ENCODE peak calls at places on chromosomes 1 and 21, in six cellular contexts. O is nephron progenitor cell, J is endothelial cell, I is cardiac fibroblast, X is cardiac muscle cell, U is astrocyte of the spinal cord. B is an unnamed sample.

GRCh38 chr21:26965567-26966359 is 1.1 kb downstream of the ADAMTS5 start:
- DNase-seq in O (peak), J (peak), I (peak), X (peak), U (no peak), B (no peak)

GRCh38 chr1:112735752-112736151 is 20.6 kb upstream of the PPM1J start:
- DNase-seq in O (no peak), J (no peak), I (peak), X (peak), U (peak), B (no peak)

GRCh38 chr21:42424848-42425602 is 21.3 kb downstream of the UBASH3A start:
- DNase-seq in O (no peak), J (no peak), I (no peak), X (no peak), U (no peak), B (no peak)

GRCh38 chr1:22184454-22184853 is 41.6 kb upstream of the WNT4 start:
- DNase-seq in O (no peak), J (no peak), I (no peak), X (no peak), U (no peak), B (no peak)

GRCh38 chr1:2101531-2101930 is 51.3 kb downstream of the PRKCZ start:
- DNase-seq in O (no peak), J (no peak), I (no peak), X (no peak), U (no peak), B (no peak)

GRCh38 chr1:101283443-101283842 is 46.6 kb downstream of the S1PR1 start:
- DNase-seq in O (no peak), J (no peak), I (no peak), X (no peak), U (no peak), B (no peak)

GRCh38 chr1:45097944-45098343 is 85.9 kb downstream of the UROD start:
- DNase-seq in O (no peak), J (no peak), I (no peak), X (no peak), U (no peak), B (no peak)

GRCh38 chr1:226624526-226624925 is 76.0 kb downstream of the STUM start:
- DNase-seq in O (no peak), J (no peak), I (peak), X (peak), U (no peak), B (no peak)

GRCh38 chr1:43235451-43236121 is 34.2 kb upstream of the TMEM125 start:
- DNase-seq in O (no peak), J (no peak), I (no peak), X (no peak), U (no peak), B (no peak)

DNA sequence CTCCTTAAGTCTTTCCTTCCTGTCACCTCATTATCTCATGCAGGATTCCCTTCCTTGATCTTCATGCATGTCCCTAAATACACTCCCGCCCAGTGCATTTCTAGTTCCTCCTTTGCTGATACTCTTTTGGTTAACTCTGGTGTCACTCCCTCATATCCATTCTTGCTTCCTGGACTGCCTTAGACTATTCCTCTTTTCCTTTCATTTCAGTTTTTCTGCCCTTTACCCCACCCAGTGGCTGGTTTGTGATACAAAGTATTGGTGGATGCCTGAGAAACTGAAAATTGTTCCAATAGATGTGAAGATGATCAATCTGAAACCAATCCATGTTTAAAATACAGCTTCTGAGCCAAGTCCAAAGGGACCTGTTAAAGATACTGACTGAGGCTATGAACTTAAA is 553.8 kb upstream of the CAMK1G start:
- DNase-seq in O (no peak), J (no peak), I (peak), X (no peak), U (no peak), B (no peak)
- TF ChIP-seq CTCF in O (no peak), J (no peak), I (no peak), X (no peak), U (peak), B (peak)

DNA sequence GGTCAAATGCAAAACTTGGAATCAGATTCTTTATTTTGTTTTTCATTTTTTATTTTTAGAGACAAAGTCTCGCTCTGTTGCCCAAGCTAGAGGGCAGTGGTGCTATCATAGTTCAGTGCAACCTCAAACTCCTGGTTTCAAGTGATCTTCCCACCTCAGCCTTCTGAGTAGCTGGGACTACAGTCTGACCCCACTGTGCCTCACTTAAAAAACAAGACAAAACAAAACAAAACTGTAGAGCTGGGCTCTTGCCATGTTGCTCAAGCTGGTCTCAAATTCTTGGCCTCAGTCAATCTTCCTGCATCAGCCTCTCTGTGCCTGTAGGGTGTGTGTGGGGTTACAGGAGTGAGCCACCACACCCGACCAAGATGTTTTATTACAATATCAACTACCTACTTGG is 396.0 kb upstream of the USP24 start:
- DNase-seq in O (no peak), J (no peak), I (peak), X (peak), U (peak), B (no peak)
- TF ChIP-seq CTCF in O (no peak), J (no peak), I (peak), X (no peak), U (peak), B (no peak)

GRCh38 chr1:214927791-214928190 is 154.7 kb upstream of the KCNK2 start:
- DNase-seq in O (no peak), J (no peak), I (no peak), X (no peak), U (no peak), B (no peak)
- TF ChIP-seq CTCF in O (no peak), J (no peak), I (no peak), X (no peak), U (no peak), B (no peak)

GRCh38 chr1:29416267-29416666 is 179.9 kb downstream of the PTPRU start:
- DNase-seq in O (no peak), J (no peak), I (no peak), X (peak), U (no peak), B (peak)
- TF ChIP-seq CTCF in O (no peak), J (no peak), I (no peak), X (peak), U (peak), B (no peak)

DNA sequence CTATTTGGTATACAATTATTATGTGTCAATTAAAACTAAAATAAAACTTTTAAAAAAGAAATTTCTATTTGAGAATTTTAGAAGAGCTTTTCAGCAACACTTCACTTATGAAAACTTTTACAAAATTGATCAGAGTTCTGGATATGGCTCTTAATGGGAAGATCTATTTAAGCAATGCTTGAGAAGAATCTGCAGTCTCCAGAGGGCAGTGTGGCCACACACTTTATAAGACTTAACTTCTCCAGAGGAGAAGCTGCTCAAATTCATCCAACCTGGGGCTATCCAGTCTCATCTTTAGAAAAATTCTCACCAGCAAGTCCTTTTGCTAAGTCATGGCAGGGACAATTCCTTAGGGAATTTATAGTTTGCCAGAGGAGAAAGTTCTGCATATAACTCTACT is 25.2 kb upstream of the AGO1 start:
- DNase-seq in O (no peak), J (no peak), I (peak), X (peak), U (peak), B (no peak)
- TF ChIP-seq CTCF in O (no peak), J (no peak), I (peak), X (peak), U (peak), B (no peak)

GRCh38 chr1:36475341-36475740 is 7.4 kb downstream of the CSF3R start:
- DNase-seq in O (no peak), J (no peak), I (no peak), X (no peak), U (no peak), B (no peak)

GRCh38 chr1:36472656-36473055 is 8.5 kb upstream of the MRPS15 start:
- DNase-seq in O (no peak), J (no peak), I (no peak), X (no peak), U (no peak), B (no peak)

GRCh38 chr1:36479505-36480051 is 3.1 kb downstream of the CSF3R start:
- DNase-seq in O (no peak), J (no peak), I (no peak), X (no peak), U (no peak), B (no peak)

GRCh38 chr1:36476945-36477344 is 5.8 kb downstream of the CSF3R start:
- DNase-seq in O (no peak), J (no peak), I (no peak), X (no peak), U (no peak), B (no peak)

DNA sequence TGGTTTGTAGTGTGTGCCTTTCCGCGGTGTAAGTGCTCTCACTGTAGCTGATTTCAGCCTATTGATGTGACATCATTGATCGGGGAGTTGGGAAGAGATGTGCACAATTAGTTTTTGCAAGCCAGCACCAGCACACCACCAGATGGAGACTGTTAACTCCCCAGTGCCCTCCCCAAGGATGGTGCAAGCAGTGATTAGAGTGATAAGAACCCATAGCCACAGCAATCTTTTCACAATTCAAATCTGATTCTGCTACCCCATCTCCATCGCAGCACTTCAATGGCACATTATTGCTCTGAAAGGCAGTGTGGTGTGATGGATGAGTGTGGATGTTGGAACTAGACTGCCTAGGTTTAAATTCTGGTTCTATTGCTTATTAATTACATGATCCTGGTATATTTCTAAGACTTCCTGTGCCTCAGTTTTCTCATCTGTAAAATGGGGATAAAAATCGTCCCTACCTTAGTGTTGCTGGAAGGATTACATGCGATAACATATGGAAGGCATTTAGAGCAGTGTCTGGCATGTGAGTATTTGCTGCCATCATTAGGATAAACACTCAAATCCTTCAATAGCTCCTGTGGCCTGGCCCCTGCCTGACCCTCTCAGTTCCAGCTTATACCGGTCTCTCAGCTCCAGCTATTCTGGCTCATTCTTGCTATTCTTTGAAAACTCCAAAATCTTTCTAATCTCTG is 6.7 kb downstream of the CSF3R start:
- DNase-seq in O (no peak), J (no peak), I (no peak), X (no peak), U (no peak), B (no peak)
- TF ChIP-seq CTCF in O (no peak), J (no peak), I (no peak), X (no peak), U (no peak), B (no peak)

GRCh38 chr1:93681095-93681548 is 515 bp downstream of the BCAR3 start:
- DNase-seq in O (peak), J (peak), I (no peak), X (peak), U (no peak), B (no peak)

GRCh38 chr1:93680121-93681094 is 1.2 kb downstream of the BCAR3 start:
- DNase-seq in O (peak), J (peak), I (peak), X (peak), U (peak), B (peak)

GRCh38 chr1:93683234-93683633 is 1.6 kb upstream of the BCAR3 start:
- DNase-seq in O (no peak), J (no peak), I (no peak), X (no peak), U (no peak), B (no peak)

GRCh38 chr1:93679546-93679945 is 2.1 kb downstream of the BCAR3 start:
- DNase-seq in O (no peak), J (no peak), I (no peak), X (no peak), U (no peak), B (no peak)

DNA sequence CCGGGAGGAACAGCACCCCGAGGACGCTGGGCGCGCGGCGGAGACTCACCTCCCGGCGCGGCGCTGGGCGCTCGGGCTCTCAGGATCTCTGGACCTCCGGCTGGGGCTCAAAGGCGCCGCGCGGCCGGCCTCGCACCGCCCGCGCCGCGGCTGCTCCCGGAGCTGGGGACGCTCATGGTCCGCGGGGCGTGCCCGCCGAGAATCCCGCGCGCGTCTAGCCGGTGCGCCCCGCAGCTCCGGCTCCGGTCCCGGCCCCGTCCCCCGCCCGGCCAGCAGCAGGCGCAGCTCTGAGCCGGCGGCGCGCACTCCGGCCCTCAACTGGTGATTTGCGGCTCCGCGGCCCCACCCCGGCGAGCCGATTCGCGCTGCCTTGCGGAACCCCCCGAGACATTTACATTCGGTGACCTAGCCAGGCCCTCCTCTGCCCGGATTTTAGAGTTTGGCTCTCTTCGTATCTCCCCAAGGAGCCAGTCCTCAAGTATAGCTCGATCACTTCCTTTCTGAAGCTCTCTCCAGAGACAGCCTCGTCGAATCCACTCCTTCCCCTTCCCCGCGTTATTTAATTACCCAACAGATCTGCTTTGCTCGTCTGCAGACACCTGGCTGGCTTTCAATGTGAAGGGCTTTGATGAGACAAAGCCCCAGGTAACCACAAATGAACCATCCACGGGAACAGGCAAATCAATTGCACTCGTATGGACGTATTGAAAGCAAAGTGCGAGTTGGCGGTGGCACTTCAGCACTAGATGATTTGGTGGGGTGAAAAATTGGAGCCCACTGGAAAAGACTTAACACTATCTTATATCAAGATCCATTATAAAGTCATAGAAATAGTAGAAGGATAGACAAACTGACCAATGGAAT is at the start of gene BCAR3:
- DNase-seq in O (peak), J (peak), I (peak), X (peak), U (peak), B (peak)
- TF ChIP-seq CTCF in O (no peak), J (no peak), I (peak), X (peak), U (peak), B (peak)

GRCh38 chr1:169694304-169694703 is 17.1 kb downstream of the SELL start:
- DNase-seq in O (no peak), J (no peak), I (no peak), X (no peak), U (no peak), B (no peak)
- TF ChIP-seq CTCF in O (no peak), J (no peak), I (no peak), X (no peak), U (no peak), B (no peak)

GRCh38 chr1:6052543-6053205 is 7.0 kb downstream of the KCNAB2 start:
- DNase-seq in O (peak), J (peak), I (peak), X (peak), U (peak), B (no peak)
- TF ChIP-seq CTCF in O (peak), J (peak), I (peak), X (peak), U (peak), B (peak)

GRCh38 chr1:232508161-232508661 is 121.7 kb downstream of the SIPA1L2 start:
- DNase-seq in O (no peak), J (no peak), I (no peak), X (no peak), U (no peak), B (no peak)
- TF ChIP-seq CTCF in O (no peak), J (no peak), I (no peak), X (no peak), U (peak), B (no peak)